ENCODE peak calls at places on chromosomes 6 and 20, in ten cellular contexts. C is NCI-H2081, Y is NCI-H748 treated with DMSO at 0.1 percent for 48 hours, J is SJCRH30, O is nephron progenitor cell, P is small intestine, V is GM23248, S is AG08396, T is RWPE1, I is GDM1. Q is an unnamed sample.

GRCh38 chr20:44095831-44096230 is 91.2 kb downstream of the JPH2 start:
- DNase-seq in C (no peak), Y (no peak), J (no peak), O (no peak), P (no peak), V (no peak), S (no peak), T (no peak), I (no peak), Q (no peak)

GRCh38 chr20:50054626-50055511 is 58.1 kb downstream of the UBE2V1 start:
- DNase-seq in C (no peak), Y (no peak), J (peak; percentile 97), O (peak; percentile 62), P (no peak), V (peak; percentile 78), S (peak; percentile 66), T (no peak), I (no peak), Q (no peak)

GRCh38 chr20:20373046-20373706 is 5.3 kb downstream of the INSM1 start:
- DNase-seq in C (peak; percentile 73), Y (peak; percentile 71), J (peak; percentile 94), O (no peak), P (no peak), V (peak; percentile 77), S (no peak), T (no peak), I (no peak), Q (no peak)

GRCh38 chr6:156904176-156904967 is 127.2 kb downstream of the ARID1B start:
- DNase-seq in C (no peak), Y (no peak), J (no peak), O (no peak), P (no peak), V (no peak), S (no peak), T (no peak), I (no peak), Q (no peak)

GRCh38 chr6:105428342-105428957 is 25.6 kb upstream of the PREP start:
- DNase-seq in C (no peak), Y (no peak), J (no peak), O (no peak), P (no peak), V (peak; percentile 88), S (peak; percentile 63), T (no peak), I (no peak), Q (no peak)

GRCh38 chr6:151399679-151400078 is 8.3 kb upstream of the ZBTB2 start:
- DNase-seq in C (no peak), Y (no peak), J (no peak), O (no peak), P (no peak), V (no peak), S (no peak), T (peak; percentile 46), I (no peak), Q (no peak)

GRCh38 chr20:56506103-56506502 is 18.4 kb upstream of the FAM209A start:
- DNase-seq in C (no peak), Y (no peak), J (no peak), O (no peak), P (no peak), V (no peak), S (no peak), T (no peak), I (no peak), Q (no peak)

GRCh38 chr6:156045416-156045815 is 589.8 kb upstream of the NOX3 start:
- DNase-seq in C (no peak), Y (no peak), J (no peak), O (no peak), P (no peak), V (no peak), S (no peak), T (no peak), I (no peak), Q (no peak)

GRCh38 chr20:46709459-46710148 is at the start of gene SLC2A10:
- DNase-seq in C (no peak), Y (no peak), J (peak; percentile 70), O (peak; percentile 78), P (no peak), V (peak; percentile 86), S (peak; percentile 89), T (no peak), I (no peak), Q (peak; percentile 53)

GRCh38 chr6:165850434-165851019 is 187.5 kb upstream of the PDE10A start:
- DNase-seq in C (peak; percentile 6), Y (peak; percentile 8), J (peak; percentile 57), O (peak; percentile 85), P (peak; percentile 66), V (peak; percentile 68), S (peak; percentile 82), T (peak; percentile 51), I (no peak), Q (peak; percentile 77)

GRCh38 chr20:51749674-51750036 is 18.5 kb downstream of the ATP9A start:
- DNase-seq in C (no peak), Y (no peak), J (no peak), O (no peak), P (no peak), V (peak; percentile 85), S (peak; percentile 20), T (peak; percentile 47), I (no peak), Q (no peak)

GRCh38 chr6:124535746-124536145 is 426.5 kb upstream of the RNF217 start:
- DNase-seq in C (no peak), Y (no peak), J (no peak), O (peak; percentile 2), P (no peak), V (no peak), S (no peak), T (peak; percentile 70), I (no peak), Q (peak; percentile 12)

GRCh38 chr6:39791850-39792500 is at the start of gene DAAM2:
- DNase-seq in C (peak; percentile 16), Y (no peak), J (peak; percentile 21), O (peak; percentile 80), P (no peak), V (peak; percentile 79), S (peak; percentile 79), T (no peak), I (no peak), Q (peak; percentile 75)

GRCh38 chr6:13965582-13966127 is 40.9 kb downstream of the RNF182 start:
- DNase-seq in C (no peak), Y (no peak), J (no peak), O (no peak), P (no peak), V (no peak), S (no peak), T (no peak), I (no peak), Q (no peak)

GRCh38 chr20:22796465-22797077 is 212.2 kb upstream of the FOXA2 start:
- DNase-seq in C (no peak), Y (no peak), J (no peak), O (no peak), P (no peak), V (peak; percentile 29), S (peak; percentile 23), T (no peak), I (no peak), Q (no peak)

GRCh38 chr6:28351493-28351925 is 1.8 kb downstream of the ZKSCAN3 start:
- DNase-seq in C (no peak), Y (no peak), J (no peak), O (no peak), P (no peak), V (no peak), S (no peak), T (no peak), I (no peak), Q (no peak)

GRCh38 chr20:13008761-13009681 is at the start of gene SPTLC3:
- DNase-seq in C (no peak), Y (no peak), J (no peak), O (peak; percentile 22), P (peak; percentile 80), V (peak; percentile 53), S (no peak), T (peak; percentile 26), I (no peak), Q (no peak)

GRCh38 chr20:36833275-36834020 is 42.5 kb upstream of the TLDC2 start:
- DNase-seq in C (no peak), Y (no peak), J (peak; percentile 98), O (peak; percentile 17), P (no peak), V (peak; percentile 53), S (peak; percentile 85), T (no peak), I (no peak), Q (no peak)

GRCh38 chr6:14817068-14817467 is 428.8 kb upstream of the JARID2 start:
- DNase-seq in C (no peak), Y (no peak), J (no peak), O (no peak), P (peak; percentile 80), V (no peak), S (no peak), T (no peak), I (no peak), Q (no peak)

GRCh38 chr6:134607411-134607810 is 289.5 kb upstream of the SGK1 start:
- DNase-seq in C (no peak), Y (no peak), J (no peak), O (no peak), P (no peak), V (no peak), S (no peak), T (no peak), I (no peak), Q (no peak)

GRCh38 chr6:138528137-138528536 is 28.8 kb upstream of the NHSL1 start:
- DNase-seq in C (no peak), Y (no peak), J (no peak), O (no peak), P (no peak), V (no peak), S (no peak), T (no peak), I (no peak), Q (no peak)

GRCh38 chr6:117908246-117909107 is 1.4 kb downstream of the SLC35F1 start:
- DNase-seq in C (no peak), Y (no peak), J (no peak), O (no peak), P (no peak), V (peak; percentile 4), S (no peak), T (no peak), I (no peak), Q (peak; percentile 54)

GRCh38 chr6:43847741-43848630 is 78.0 kb downstream of the VEGFA start:
- DNase-seq in C (no peak), Y (no peak), J (no peak), O (no peak), P (no peak), V (peak; percentile 43), S (no peak), T (no peak), I (no peak), Q (no peak)

GRCh38 chr6:2225422-2226392 is 19.7 kb downstream of the GMDS start:
- DNase-seq in C (no peak), Y (no peak), J (no peak), O (no peak), P (peak; percentile 87), V (peak; percentile 27), S (no peak), T (peak; percentile 25), I (no peak), Q (no peak)